ENCODE peak calls at places on chromosomes 7 and 10, in eight cellular contexts. E is A549, Q is heart left ventricle, U is H54, R is adrenal gland, L is HCT116, D is transverse colon, O is ovary. S is an unnamed sample.

GRCh38 chr7:36599645-36600313 is 124.5 kb downstream of the AOAH start:
- DNase-seq in E (no peak), Q (no peak), U (no peak), R (no peak), L (no peak), D (no peak), O (no peak), S (no peak)

GRCh38 chr7:42673951-42674350 is 237.9 kb downstream of the C7orf25 start:
- DNase-seq in E (no peak), Q (no peak), U (no peak), R (no peak), L (no peak), D (no peak), O (no peak), S (no peak)

GRCh38 chr7:112271162-112271561 is 64.7 kb downstream of the ZNF277 start:
- DNase-seq in E (no peak), Q (no peak), U (no peak), R (no peak), L (no peak), D (no peak), O (no peak), S (no peak)

GRCh38 chr7:3082831-3083230 is 39.2 kb upstream of the CARD11 start:
- DNase-seq in E (no peak), Q (no peak), U (no peak), R (no peak), L (no peak), D (no peak), O (no peak), S (no peak)

GRCh38 chr7:44112997-44113763 is 9.0 kb downstream of the AEBP1 start:
- DNase-seq in E (no peak), Q (no peak), U (no peak), R (peak), L (no peak), D (no peak), O (no peak), S (no peak)

GRCh38 chr7:516606-517456 is 2.8 kb downstream of the PDGFA start:
- DNase-seq in E (peak), Q (peak), U (peak), R (peak), L (no peak), D (peak), O (peak), S (no peak)

GRCh38 chr7:127771707-127772106 is 119.7 kb downstream of the SND1 start:
- DNase-seq in E (no peak), Q (no peak), U (no peak), R (no peak), L (no peak), D (no peak), O (no peak), S (no peak)

GRCh38 chr7:95545666-95546065 is 50.6 kb downstream of the PDK4 start:
- DNase-seq in E (no peak), Q (no peak), U (no peak), R (no peak), L (no peak), D (no peak), O (no peak), S (no peak)

GRCh38 chr7:21611129-21611528 is 68.3 kb downstream of the DNAH11 start:
- DNase-seq in E (no peak), Q (no peak), U (no peak), R (no peak), L (no peak), D (no peak), O (no peak), S (no peak)

GRCh38 chr10:69644658-69645295 is 14.7 kb downstream of the FAM241B start:
- DNase-seq in E (peak), Q (peak), U (peak), R (peak), L (peak), D (peak), O (peak), S (no peak)

GRCh38 chr7:33714208-33714607 is 191.1 kb upstream of the BMPER start:
- DNase-seq in E (no peak), Q (no peak), U (no peak), R (no peak), L (no peak), D (no peak), O (no peak), S (no peak)

GRCh38 chr7:133678137-133678814 is 425.4 kb downstream of the EXOC4 start:
- DNase-seq in E (no peak), Q (no peak), U (no peak), R (no peak), L (no peak), D (no peak), O (no peak), S (no peak)

GRCh38 chr7:85851571-85852193 is 664.8 kb upstream of the SEMA3D start:
- DNase-seq in E (peak), Q (no peak), U (no peak), R (no peak), L (peak), D (no peak), O (no peak), S (no peak)

GRCh38 chr10:89414879-89415821 is 782 bp downstream of the IFIT5 start:
- DNase-seq in E (peak), Q (peak), U (peak), R (peak), L (no peak), D (peak), O (no peak), S (peak)

GRCh38 chr10:119120413-119120867 is 16.5 kb downstream of the DENND10 start:
- DNase-seq in E (no peak), Q (no peak), U (no peak), R (peak), L (no peak), D (no peak), O (no peak), S (no peak)

GRCh38 chr7:32479574-32480200 is 10.5 kb downstream of the LSM5 start:
- DNase-seq in E (peak), Q (no peak), U (peak), R (no peak), L (peak), D (no peak), O (no peak), S (no peak)

GRCh38 chr10:44864042-44864436 is 47.1 kb upstream of the TMEM72 start:
- DNase-seq in E (no peak), Q (peak), U (no peak), R (no peak), L (no peak), D (peak), O (peak), S (peak)

GRCh38 chr10:68043030-68043429 is 32.1 kb downstream of the HERC4 start:
- DNase-seq in E (no peak), Q (no peak), U (peak), R (no peak), L (no peak), D (no peak), O (no peak), S (no peak)

GRCh38 chr10:28734940-28735759 is 57.8 kb downstream of the BAMBI start:
- DNase-seq in E (peak), Q (no peak), U (peak), R (peak), L (peak), D (no peak), O (peak), S (no peak)

GRCh38 chr10:94076325-94076841 is 82.7 kb downstream of the PLCE1 start:
- DNase-seq in E (peak), Q (no peak), U (no peak), R (no peak), L (no peak), D (peak), O (peak), S (no peak)

GRCh38 chr10:129466703-129467345 is at the start of gene MGMT:
- DNase-seq in E (peak), Q (peak), U (no peak), R (peak), L (peak), D (peak), O (peak), S (peak)

GRCh38 chr10:60892571-60892970 is 51.4 kb downstream of the RHOBTB1 start:
- DNase-seq in E (no peak), Q (no peak), U (no peak), R (no peak), L (no peak), D (no peak), O (no peak), S (no peak)

GRCh38 chr7:107703219-107703618 is 40.7 kb upstream of the CBLL1 start:
- DNase-seq in E (no peak), Q (no peak), U (no peak), R (no peak), L (no peak), D (no peak), O (no peak), S (no peak)

GRCh38 chr10:86048571-86048970 is 318.0 kb downstream of the GRID1 start:
- DNase-seq in E (no peak), Q (no peak), U (no peak), R (no peak), L (no peak), D (no peak), O (no peak), S (no peak)

GRCh38 chr7:155224116-155224811 is 73.4 kb upstream of the INSIG1 start:
- DNase-seq in E (no peak), Q (no peak), U (no peak), R (no peak), L (no peak), D (no peak), O (no peak), S (no peak)

DNA sequence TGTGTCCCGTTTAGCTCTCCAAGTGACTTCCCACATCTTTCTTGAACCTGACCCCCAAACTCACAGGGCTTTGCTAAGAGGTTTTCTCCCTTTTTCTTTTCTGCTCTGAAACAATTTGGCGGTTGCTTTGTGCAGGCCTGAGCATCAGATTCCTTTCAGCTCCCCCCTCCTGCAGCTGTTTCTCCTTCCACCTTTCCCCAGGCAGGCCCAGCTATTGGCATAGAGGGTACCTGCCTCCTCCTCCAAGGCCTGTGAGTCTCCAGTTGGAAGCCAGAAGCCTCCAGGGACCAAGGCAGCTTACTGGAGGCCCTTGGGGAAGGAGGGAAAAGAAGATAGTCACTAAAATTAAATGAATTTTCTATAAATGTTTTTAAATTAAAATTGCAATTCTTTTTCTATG is 7.7 kb downstream of the VAX1 start:
- DNase-seq in E (no peak), Q (no peak), U (no peak), R (no peak), L (no peak), D (no peak), O (no peak), S (no peak)
- TF ChIP-seq POLR2A in E (no peak), Q (no peak), U (no peak), R (no peak), L (no peak), D (no peak), O (no peak), S (no peak)

GRCh38 chr10:31830887-31831286 is 97.7 kb downstream of the ARHGAP12 start:
- DNase-seq in E (no peak), Q (no peak), U (no peak), R (no peak), L (no peak), D (no peak), O (no peak), S (no peak)
- TF ChIP-seq POLR2A in E (no peak), Q (no peak), U (no peak), R (no peak), L (no peak), D (no peak), O (no peak), S (no peak)

GRCh38 chr7:137882261-137882668 is 35.5 kb upstream of the DGKI start:
- DNase-seq in E (peak), Q (no peak), U (peak), R (peak), L (peak), D (no peak), O (no peak), S (no peak)
- TF ChIP-seq POLR2A in E (no peak), Q (no peak), U (no peak), R (no peak), L (no peak), D (no peak), O (no peak), S (no peak)

DNA sequence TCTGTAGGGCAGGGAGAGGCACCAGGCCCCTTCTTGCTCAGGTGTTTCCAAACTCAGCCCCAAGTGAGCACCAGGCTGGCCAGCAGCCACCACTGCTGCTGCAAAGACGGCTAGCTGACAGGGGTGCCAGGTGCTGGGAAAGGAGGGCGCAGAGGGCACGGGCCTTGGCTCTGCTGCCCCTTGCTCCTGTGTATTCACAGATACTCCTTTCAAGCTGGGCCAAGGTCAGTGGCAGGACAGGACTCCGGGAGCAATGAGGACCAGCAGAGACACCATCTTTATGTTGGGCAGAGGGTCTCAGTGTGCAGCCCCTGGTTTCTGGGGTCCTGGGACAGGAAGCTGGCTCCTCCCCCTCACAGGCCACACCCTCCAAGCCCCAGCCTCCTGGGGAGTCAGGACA is 110.1 kb downstream of the SMURF1 start:
- DNase-seq in E (no peak), Q (no peak), U (no peak), R (no peak), L (no peak), D (no peak), O (no peak), S (no peak)
- TF ChIP-seq POLR2A in E (no peak), Q (no peak), U (no peak), R (no peak), L (no peak), D (no peak), O (no peak), S (no peak)

S was measured in breast epithelium.